ENCODE peak calls at places on chromosomes 16 and 17, in four cellular contexts. B is colonic mucosa, O is cardiac muscle cell, D is Peyer's patch. H is an unnamed sample. For H3K4me1, the result is how much of the 10 kb centered on the place peaks cover.

GRCh38 chr16:88618956-88619667 is 19.3 kb upstream of the IL17C start:
- DNase-seq in O (no peak), B (no peak), D (no peak), H (no peak)

GRCh38 chr16:88482630-88483391 is 29.7 kb downstream of the ZFPM1 start:
- DNase-seq in D (peak), O (no peak), B (no peak), H (no peak)

GRCh38 chr17:37261286-37261685 is 114.5 kb upstream of the C17orf78 start:
- DNase-seq in O (no peak), D (no peak), B (no peak), H (no peak)

GRCh38 chr17:61451538-61452300 is 503 bp upstream of the TBX4 start:
- DNase-seq in D (no peak), B (no peak), O (no peak), H (no peak)

GRCh38 chr17:82795615-82796014 is 43.8 kb downstream of the TBCD start:
- DNase-seq in B (peak), D (no peak), O (no peak), H (no peak)

GRCh38 chr17:2075336-2076056 is 20.6 kb downstream of the HIC1 start:
- DNase-seq in D (no peak), O (peak), B (peak), H (no peak)

GRCh38 chr16:5442054-5442453 is 344.5 kb upstream of the EEF2KMT start:
- DNase-seq in D (no peak), O (no peak), B (no peak), H (no peak)

GRCh38 chr16:4089811-4090293 is 26.4 kb downstream of the ADCY9 start:
- DNase-seq in B (peak), D (no peak), O (no peak), H (no peak)

GRCh38 chr16:57115504-57116182 is 23.3 kb downstream of the CPNE2 start:
- DNase-seq in D (no peak), B (no peak), O (no peak), H (peak)

GRCh38 chr16:14302031-14302398 is 230.9 kb downstream of the MRTFB start:
- DNase-seq in O (peak), B (peak), D (peak), H (peak)

GRCh38 chr17:15446036-15446435 is 21.4 kb downstream of the CDRT4 start:
- DNase-seq in D (no peak), O (no peak), B (no peak), H (no peak)

GRCh38 chr17:9802294-9802693 is 10.9 kb upstream of the DHRS7C start:
- DNase-seq in O (no peak), B (no peak), D (no peak), H (no peak)

GRCh38 chr16:4538067-4538385 is 547 bp downstream of the CDIP1 start:
- DNase-seq in D (no peak), B (no peak), O (no peak), H (no peak)

GRCh38 chr17:34711646-34712045 is 132.3 kb downstream of the TMEM132E start:
- DNase-seq in D (no peak), O (no peak), B (no peak), H (no peak)

DNA sequence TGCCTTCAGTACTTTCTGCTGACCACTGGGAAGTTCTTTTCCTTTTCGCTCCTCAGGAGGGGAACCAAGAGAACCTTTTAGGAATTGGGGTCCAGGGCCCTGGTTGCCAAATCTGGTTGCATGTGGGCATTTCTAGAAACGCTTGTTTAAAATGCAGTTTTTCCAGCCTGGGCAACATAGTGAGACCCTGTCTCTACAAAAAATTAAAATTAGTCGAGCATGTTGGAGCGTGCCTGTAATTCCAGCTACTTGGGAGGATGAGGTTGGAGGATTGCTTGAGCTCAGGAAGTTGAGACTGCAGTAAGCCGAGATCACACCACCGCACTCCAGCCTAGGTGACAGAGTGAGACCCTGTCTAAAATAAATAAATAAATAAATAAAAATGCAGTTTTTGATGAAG is 1.2 kb downstream of the PNPO start:
- DNase-seq in O (no peak), D (no peak), B (no peak), H (no peak)
- H3K4me1 ChIP-seq in O (under half), D (under half), B (under half), H (under half)

GRCh38 chr17:55730380-55730779 is 7.7 kb upstream of the TMEM100 start:
- DNase-seq in D (no peak), B (no peak), O (no peak), H (no peak)

GRCh38 chr17:55728361-55728760 is 5.7 kb upstream of the TMEM100 start:
- DNase-seq in B (no peak), D (no peak), O (no peak), H (no peak)

GRCh38 chr17:55727920-55728319 is 5.3 kb upstream of the TMEM100 start:
- DNase-seq in B (no peak), O (no peak), D (no peak), H (no peak)

GRCh38 chr17:55729484-55729883 is 6.8 kb upstream of the TMEM100 start:
- DNase-seq in D (no peak), O (no peak), B (no peak), H (no peak)

DNA sequence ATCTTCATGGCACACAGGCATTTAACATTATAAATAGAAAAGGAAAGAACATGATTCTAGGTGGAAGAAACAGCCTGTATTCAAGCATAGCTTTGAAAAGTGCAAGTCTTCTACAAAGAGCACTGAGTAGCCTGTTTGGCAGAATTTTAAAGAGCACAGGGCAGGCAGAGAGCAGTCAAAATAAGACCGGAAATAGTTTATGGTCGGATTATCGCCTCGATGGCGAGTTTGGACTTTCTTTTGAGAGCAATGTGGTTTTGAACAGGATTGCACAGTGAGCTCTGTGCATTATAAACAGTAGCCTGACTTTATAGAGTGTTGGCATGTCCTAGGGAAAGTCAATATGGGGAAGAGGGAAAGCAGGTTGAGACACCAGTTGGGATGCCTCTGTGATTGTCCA is 6.2 kb upstream of the TMEM100 start:
- DNase-seq in D (no peak), O (no peak), B (no peak), H (no peak)
- H3K4me1 ChIP-seq in D (under half), O (under half), B (under half), H (under half)

DNA sequence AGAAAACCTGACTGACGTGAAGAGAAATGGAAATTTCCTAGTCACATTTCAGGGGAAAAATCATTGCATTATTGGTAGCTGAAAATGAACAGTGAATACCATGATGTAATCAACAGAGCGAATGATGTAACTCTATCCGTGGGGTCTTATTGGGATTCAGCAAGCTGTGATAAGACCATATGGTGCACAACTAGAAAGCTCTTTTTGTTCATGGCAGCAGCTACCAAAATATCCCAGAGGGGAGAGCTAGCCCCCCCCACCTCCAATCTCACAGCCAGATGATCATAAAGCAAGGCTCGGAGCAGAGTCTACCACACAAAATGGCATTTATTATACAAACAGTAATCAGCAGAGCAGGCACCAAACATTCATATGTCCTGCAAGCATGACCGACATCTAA is 22.2 kb upstream of the DNAH17 start:
- DNase-seq in D (no peak), B (no peak), O (no peak), H (no peak)
- H3K4me1 ChIP-seq in D (under half), B (under half), O (under half), H (under half)

GRCh38 chr17:39633570-39634183 is 3.3 kb upstream of the STARD3 start:
- DNase-seq in D (no peak), B (no peak), O (no peak), H (no peak)

GRCh38 chr17:39636927-39637736 is at the start of gene STARD3:
- DNase-seq in D (peak), B (peak), O (peak), H (peak)

GRCh38 chr17:39634384-39634871 is 2.5 kb upstream of the STARD3 start:
- DNase-seq in O (peak), D (no peak), B (no peak), H (no peak)

GRCh38 chr17:39636587-39636926 is 387 bp upstream of the STARD3 start:
- DNase-seq in D (no peak), O (no peak), B (no peak), H (no peak)

GRCh38 chr17:39635614-39636176 is 1.2 kb upstream of the STARD3 start:
- DNase-seq in O (no peak), B (no peak), D (no peak), H (no peak)
- H3K4me1 ChIP-seq in O (under half), B (under half), D (under half), H (under half)

GRCh38 chr17:50541916-50542688 is 4.9 kb upstream of the SPATA20 start:
- DNase-seq in O (peak), B (peak), D (peak), H (peak)
- H3K4me1 ChIP-seq in O (under half), B (under half), D (under half), H (under half)

DNA sequence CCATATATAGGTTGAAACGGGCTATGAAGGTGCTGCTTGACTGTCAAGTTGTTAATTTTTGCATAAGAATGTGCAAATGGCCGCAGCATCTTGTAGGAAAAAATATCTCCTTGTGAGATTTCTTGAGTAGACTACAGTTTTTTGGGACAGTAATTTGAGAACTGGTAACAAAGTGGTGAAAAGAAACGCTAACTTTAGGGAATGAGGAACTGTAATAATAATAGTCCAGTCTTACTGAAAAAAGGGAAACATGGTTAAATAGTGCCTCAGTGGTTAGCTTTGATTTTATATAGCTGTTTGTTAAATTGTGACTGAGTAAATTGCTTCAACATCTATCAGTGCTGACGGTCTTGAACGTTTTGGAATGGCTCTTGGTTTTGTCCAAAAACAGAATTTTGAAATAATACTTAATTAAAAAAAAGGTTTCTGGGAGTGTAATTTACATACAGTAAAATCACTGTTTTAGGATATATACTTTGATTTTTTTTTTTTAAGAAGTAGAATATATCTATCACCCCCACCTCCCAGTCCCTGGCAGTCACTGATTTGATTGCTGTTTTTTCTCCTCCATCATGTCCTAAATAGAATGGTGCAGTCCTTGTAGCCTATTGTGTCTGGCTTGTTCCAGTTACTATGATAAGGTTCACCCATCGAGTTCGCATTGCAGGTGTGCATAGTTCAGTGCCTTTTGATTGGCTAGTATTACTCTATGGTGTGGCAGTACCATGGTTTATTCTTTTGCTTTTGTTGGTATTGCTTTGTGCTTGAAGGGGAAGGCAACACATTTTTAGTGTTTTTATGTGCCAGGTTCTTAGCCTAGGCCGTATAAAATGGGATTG is 2.8 kb downstream of the HAPSTR1 start:
- DNase-seq in O (no peak), B (no peak), D (no peak), H (no peak)
- H3K4me1 ChIP-seq in O (under half), B (under half), D (under half), H (under half)